ENCODE peak calls at places on chromosome 15, in nine cellular contexts. U is PC-3, V is WERI-Rb-1, I is IMR-90, S is brain microvascular endothelial cell, X is breast epithelium, A is vagina, D is heart left ventricle, W is pancreas. J is an unnamed sample. For H3K27me3, the result is how much of the 10 kb centered on the place peaks cover.

GRCh38 chr15:57496946-57497944 is 94.5 kb upstream of the MYZAP start:
- DNase-seq in U (peak), V (no peak), I (no peak), S (no peak), X (peak), A (peak), D (peak), W (no peak), J (peak)

GRCh38 chr15:42184736-42185135 is 23.4 kb downstream of the VPS39 start:
- DNase-seq in U (no peak), V (no peak), I (no peak), S (no peak), X (no peak), A (no peak), D (no peak), W (no peak), J (no peak)

GRCh38 chr15:31845791-31846190 is 184.5 kb upstream of the CHRNA7 start:
- DNase-seq in U (no peak), V (no peak), I (no peak), S (no peak), X (no peak), A (no peak), D (no peak), W (no peak), J (no peak)

GRCh38 chr15:99177679-99178078 is 71.7 kb downstream of the TTC23 start:
- DNase-seq in U (no peak), V (no peak), I (no peak), S (no peak), X (no peak), A (no peak), D (no peak), W (no peak), J (no peak)

GRCh38 chr15:52283281-52283680 is 12.3 kb downstream of the MYO5C start:
- DNase-seq in U (no peak), V (no peak), I (no peak), S (no peak), X (no peak), A (peak), D (no peak), W (no peak), J (no peak)

GRCh38 chr15:96431787-96432186 is 101.3 kb downstream of the NR2F2 start:
- DNase-seq in U (no peak), V (no peak), I (no peak), S (no peak), X (no peak), A (no peak), D (no peak), W (no peak), J (no peak)

GRCh38 chr15:63597033-63597790 is at the start of gene FBXL22:
- DNase-seq in U (no peak), V (no peak), I (peak), S (no peak), X (no peak), A (no peak), D (peak), W (peak), J (no peak)

GRCh38 chr15:56913670-56914069 is 4.8 kb upstream of the TCF12 start:
- DNase-seq in U (no peak), V (no peak), I (peak), S (peak), X (no peak), A (no peak), D (no peak), W (no peak), J (no peak)

GRCh38 chr15:79640206-79640605 is 208.1 kb downstream of the MINAR1 start:
- DNase-seq in U (peak), V (no peak), I (peak), S (peak), X (no peak), A (no peak), D (peak), W (no peak), J (peak)

GRCh38 chr15:91592586-91592985 is 260.9 kb upstream of the SLCO3A1 start:
- DNase-seq in U (no peak), V (no peak), I (no peak), S (no peak), X (no peak), A (no peak), D (no peak), W (no peak), J (no peak)

GRCh38 chr15:88739541-88739940 is 63.7 kb upstream of the ACAN start:
- DNase-seq in U (no peak), V (no peak), I (no peak), S (no peak), X (no peak), A (peak), D (no peak), W (no peak), J (no peak)

GRCh38 chr15:88741046-88741445 is 62.2 kb upstream of the ACAN start:
- DNase-seq in U (no peak), V (no peak), I (no peak), S (no peak), X (no peak), A (peak), D (no peak), W (no peak), J (no peak)

GRCh38 chr15:88741671-88742070 is 61.6 kb upstream of the ACAN start:
- DNase-seq in U (no peak), V (no peak), I (no peak), S (no peak), X (no peak), A (peak), D (no peak), W (no peak), J (no peak)

GRCh38 chr15:88738796-88739195 is 64.4 kb upstream of the ACAN start:
- DNase-seq in U (no peak), V (peak), I (peak), S (peak), X (no peak), A (peak), D (no peak), W (no peak), J (no peak)

DNA sequence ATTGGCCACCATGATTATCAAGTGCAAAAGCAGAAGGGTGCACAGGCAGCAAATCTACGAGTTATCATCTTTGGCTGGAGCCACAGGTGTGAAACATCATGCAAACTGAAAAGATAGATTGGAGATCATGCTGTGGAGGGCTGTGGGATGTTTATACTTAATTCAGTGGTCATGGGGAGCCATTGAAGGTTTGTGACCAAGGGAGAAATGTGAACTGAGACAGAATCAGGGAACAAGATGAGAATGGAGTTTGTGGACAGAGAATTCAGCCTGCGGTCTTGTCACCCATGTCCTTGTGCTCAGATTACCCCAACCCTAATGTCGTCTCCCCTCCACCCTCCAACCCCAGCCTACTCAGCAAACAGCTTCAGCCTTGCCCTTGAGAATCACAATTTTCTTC is 62.9 kb upstream of the ACAN start:
- DNase-seq in U (no peak), V (no peak), I (no peak), S (no peak), X (no peak), A (peak), D (no peak), W (no peak), J (no peak)
- H3K27me3 ChIP-seq in U (under half), V (under half), I (under half), S (under half), X (under half), A (under half), D (under half), W (under half), J (under half)

DNA sequence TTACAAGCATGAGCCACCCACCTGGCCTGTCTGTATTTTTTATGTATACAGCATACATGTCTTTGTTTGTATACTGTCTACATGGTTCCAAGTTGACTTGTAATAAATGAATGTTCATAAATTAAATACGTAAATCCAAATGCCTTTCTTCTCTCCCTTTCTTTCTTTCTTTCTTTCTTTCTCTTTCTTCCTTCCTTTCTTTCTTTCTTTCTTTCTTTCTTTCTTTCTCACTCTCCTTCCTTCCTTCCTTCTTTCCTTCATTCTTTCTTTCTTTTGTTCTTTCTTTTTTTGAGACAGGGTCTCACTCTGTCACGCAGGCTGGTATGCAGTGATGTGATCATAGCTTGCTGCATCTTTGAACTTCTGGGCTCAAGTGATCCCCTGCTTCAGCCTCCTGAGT is 17.1 kb upstream of the ZNF710 start:
- DNase-seq in U (no peak), V (no peak), I (no peak), S (no peak), X (no peak), A (no peak), D (no peak), W (no peak), J (no peak)
- TF ChIP-seq CTCF in U (no peak), V (no peak), I (no peak), S (no peak), X (no peak), A (no peak), D (no peak), W (no peak), J (no peak)

DNA sequence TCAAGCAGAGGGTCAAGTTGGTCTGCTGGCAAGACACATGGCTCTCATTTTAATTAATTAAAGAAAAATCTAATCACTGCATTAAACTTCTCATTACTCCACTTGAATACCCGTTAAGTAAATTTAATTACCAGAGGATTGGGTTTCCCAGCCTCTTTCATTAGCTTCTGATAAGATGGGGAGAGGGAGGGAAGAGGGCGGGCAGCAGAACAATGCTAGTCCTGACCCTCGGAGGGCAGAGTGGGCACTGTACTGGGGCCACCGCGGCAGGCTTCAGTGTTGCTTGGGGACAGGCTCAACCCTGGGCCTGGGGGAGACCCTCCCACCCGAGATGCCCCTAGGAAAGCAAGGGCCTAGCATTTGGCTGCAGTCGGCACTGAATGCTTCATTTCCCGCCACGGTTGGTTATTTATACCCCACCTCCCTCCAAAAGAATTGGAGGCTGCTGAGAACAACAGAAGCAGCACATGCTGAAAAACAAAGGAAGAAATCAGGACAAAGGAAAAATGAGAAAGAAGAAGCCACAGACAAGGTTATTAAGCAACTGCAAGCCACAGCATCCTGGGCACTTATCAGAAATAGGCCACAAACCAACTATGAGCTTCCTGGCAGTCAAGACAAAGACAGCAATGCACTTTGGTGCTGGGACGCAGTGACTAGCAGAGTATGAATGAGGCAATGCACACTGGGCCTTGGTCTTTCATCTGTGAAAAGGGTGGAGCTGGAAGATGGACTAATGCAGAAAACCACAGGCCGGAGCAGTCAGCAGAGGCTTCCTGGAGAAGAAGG is 55.8 kb upstream of the LINGO1 start:
- DNase-seq in U (no peak), V (no peak), I (no peak), S (no peak), X (no peak), A (no peak), D (no peak), W (peak), J (no peak)
- H3K27me3 ChIP-seq in U (half or more), V (under half), I (under half), S (under half), X (under half), A (under half), D (under half), W (under half), J (under half)

DNA sequence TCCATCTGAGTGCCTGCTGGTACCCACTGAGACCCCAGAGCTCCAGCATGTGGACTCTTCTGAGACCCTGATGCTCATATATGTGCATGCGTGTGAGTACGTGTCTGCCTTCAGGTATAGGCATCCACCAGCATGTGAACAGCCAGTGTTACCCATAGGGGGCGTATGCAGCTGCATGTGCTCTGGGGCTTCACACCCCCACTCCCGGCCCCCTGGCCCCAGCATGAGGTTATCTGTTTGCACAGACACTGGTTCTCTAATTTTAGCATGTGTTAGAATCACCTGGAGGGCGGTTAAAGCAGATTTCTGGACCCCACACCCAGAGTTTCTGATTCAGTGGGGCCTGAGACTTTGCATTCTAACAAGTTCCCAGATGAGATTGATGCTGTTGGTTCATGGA is 824 bp upstream of the CILP start:
- DNase-seq in U (no peak), V (peak), I (no peak), S (no peak), X (no peak), A (no peak), D (no peak), W (no peak), J (peak)
- TF ChIP-seq CTCF in U (peak), V (peak), I (peak), S (peak), X (no peak), A (no peak), D (no peak), W (peak), J (peak)

GRCh38 chr15:67785431-67785830 is 39.9 kb upstream of the SKOR1 start:
- DNase-seq in U (no peak), V (no peak), I (no peak), S (no peak), X (no peak), A (no peak), D (no peak), W (no peak), J (no peak)
- H3K27me3 ChIP-seq in U (under half), V (under half), I (under half), S (under half), X (under half), A (under half), D (under half), W (under half), J (under half)

GRCh38 chr15:62124953-62125263 is 40.2 kb downstream of the C2CD4B start:
- DNase-seq in U (no peak), V (no peak), I (no peak), S (no peak), X (no peak), A (no peak), D (no peak), W (no peak), J (no peak)
- TF ChIP-seq CTCF in U (no peak), V (no peak), I (no peak), S (no peak), X (no peak), A (no peak), D (no peak), W (no peak), J (no peak)

DNA sequence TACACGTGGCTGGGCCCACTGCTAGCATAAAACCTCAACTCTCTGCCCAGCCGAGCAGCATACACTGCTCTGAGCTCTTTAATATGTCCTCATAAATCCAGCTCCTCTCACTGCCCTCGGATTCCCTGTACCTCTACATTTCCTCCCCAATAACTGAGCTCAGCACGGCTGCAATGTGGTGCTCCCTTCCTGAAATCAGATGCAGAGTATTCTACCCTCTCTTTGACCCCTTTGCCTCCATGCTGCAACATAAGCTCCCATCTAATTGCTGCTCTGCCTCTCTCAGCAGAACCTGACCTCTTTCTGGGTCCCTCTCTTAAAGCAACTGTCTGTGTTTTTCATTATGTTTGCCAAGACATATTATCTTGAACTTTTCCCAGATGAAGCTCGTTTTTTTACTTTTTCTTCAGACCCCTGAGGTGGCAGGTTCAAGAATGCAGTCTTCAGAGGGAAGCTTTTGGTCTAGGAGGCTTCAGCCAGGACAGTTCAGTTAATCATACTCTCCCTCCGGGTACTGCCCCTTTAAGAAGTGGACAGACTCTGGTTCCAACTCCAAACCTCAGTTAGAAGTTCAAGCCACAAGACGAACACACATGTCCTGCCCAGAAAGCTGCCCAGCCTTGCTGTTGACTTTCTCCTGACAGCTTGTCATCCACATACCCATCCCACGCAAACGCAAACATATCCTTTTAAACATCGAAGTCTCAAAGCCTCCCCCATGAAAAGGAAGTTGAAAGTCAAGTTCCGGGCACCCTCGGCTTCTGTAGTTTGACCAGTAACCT is 81.1 kb upstream of the NEO1 start:
- DNase-seq in U (no peak), V (no peak), I (peak), S (peak), X (no peak), A (no peak), D (no peak), W (no peak), J (no peak)
- H3K27me3 ChIP-seq in U (under half), V (under half), I (under half), S (under half), X (under half), A (under half), D (under half), W (under half), J (under half)

DNA sequence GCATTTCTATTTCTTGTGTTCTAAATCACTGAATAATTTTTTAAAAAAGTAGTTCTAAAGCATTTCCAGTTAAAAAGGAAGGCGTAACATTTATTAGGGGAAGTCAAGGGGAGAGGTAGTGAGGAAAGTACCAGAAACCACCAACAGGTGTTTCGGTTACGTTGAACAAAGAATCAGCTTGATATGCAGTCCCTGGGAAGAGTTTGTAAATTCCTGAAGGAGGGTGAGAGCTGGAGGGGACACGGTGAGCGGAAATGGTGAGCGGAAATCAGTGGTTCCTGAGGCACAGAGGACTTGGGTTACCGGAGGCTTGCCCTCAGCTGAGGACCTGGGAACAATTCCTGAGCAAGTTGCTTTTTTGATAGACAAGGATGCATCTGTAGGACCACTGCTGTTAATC is 17.8 kb downstream of the MAP2K1 start:
- DNase-seq in U (no peak), V (no peak), I (no peak), S (no peak), X (no peak), A (no peak), D (no peak), W (no peak), J (no peak)
- TF ChIP-seq CTCF in U (no peak), V (no peak), I (no peak), S (no peak), X (no peak), A (no peak), D (no peak), W (no peak), J (no peak)

DNA sequence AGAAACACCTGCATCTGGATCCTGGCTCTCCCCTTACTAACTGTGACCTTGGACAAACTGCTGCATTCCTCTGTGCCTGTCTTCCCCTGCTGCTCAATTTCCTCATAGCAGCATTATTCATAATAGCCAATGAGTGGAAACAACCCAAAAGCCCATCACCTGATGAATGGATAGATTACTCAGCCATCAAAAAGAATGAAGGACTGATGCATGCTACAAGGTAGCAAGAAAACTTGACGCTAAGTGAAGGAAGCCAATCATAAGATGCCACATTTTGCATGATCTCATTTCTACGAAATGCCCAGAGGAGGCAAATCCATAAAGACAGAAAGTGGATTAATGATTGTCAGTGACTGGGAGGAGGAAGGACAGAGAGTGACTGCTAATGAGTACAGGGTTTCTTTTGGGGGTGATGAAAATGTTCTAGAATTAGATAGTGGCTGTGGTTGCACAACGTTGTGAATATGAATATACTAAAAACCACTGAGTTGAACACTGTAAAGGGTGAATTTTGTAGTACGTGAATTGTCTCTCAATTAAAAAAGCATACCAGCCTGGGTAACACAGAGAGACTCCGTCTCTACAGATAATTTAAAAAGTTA is 11.2 kb downstream of the IGDCC4 start:
- DNase-seq in U (peak), V (no peak), I (peak), S (no peak), X (no peak), A (no peak), D (no peak), W (no peak), J (no peak)
- H3K27me3 ChIP-seq in U (under half), V (under half), I (under half), S (under half), X (under half), A (under half), D (under half), W (under half), J (under half)